ENCODE peak calls at places on chromosomes 16 and 17, in ten cellular contexts. One of them, this sample, is unnamed.

GRCh38 chr16:85296859-85297698 is 184.8 kb upstream of the CIBAR2 start:
- DNase-seq in aorta: no peak
- DNase-seq in effector memory CD4-positive, alpha-beta T cell: no peak
- DNase-seq in iris pigment epithelial cell: peak; percentile 16
- DNase-seq in activated B cell treated with CpG ODN at 0.5 μM for 24 hours: no peak
- DNase-seq in Right ventricle myocardium superior: no peak
- DNase-seq in GM19239: peak; percentile 62
- DNase-seq in Calu3: peak; percentile 86
- DNase-seq in RWPE1: peak; percentile 40
- DNase-seq in iPS-NIHi11: peak; percentile 82
- DNase-seq in this sample: peak; percentile 22

GRCh38 chr16:88978608-88979346 is 1.8 kb upstream of the CBFA2T3 start:
- DNase-seq in effector memory CD4-positive, alpha-beta T cell: no peak
- DNase-seq in RWPE1: no peak
- DNase-seq in iPS-NIHi11: no peak
- DNase-seq in activated B cell treated with CpG ODN at 0.5 μM for 24 hours: peak; percentile 75
- DNase-seq in Calu3: no peak
- DNase-seq in Right ventricle myocardium superior: no peak
- DNase-seq in aorta: no peak
- DNase-seq in iris pigment epithelial cell: no peak
- DNase-seq in GM19239: no peak
- DNase-seq in this sample: no peak

GRCh38 chr16:51538707-51539604 is 387.9 kb upstream of the SALL1 start:
- DNase-seq in Calu3: peak; percentile 60
- DNase-seq in iPS-NIHi11: peak; percentile 51
- DNase-seq in RWPE1: peak; percentile 86
- DNase-seq in GM19239: no peak
- DNase-seq in activated B cell treated with CpG ODN at 0.5 μM for 24 hours: no peak
- DNase-seq in effector memory CD4-positive, alpha-beta T cell: no peak
- DNase-seq in iris pigment epithelial cell: peak; percentile 93
- DNase-seq in aorta: no peak
- DNase-seq in Right ventricle myocardium superior: no peak
- DNase-seq in this sample: peak; percentile 85

GRCh38 chr17:66008680-66009079 is 183.3 kb downstream of the CEP112 start:
- DNase-seq in activated B cell treated with CpG ODN at 0.5 μM for 24 hours: no peak
- DNase-seq in iPS-NIHi11: no peak
- DNase-seq in aorta: no peak
- DNase-seq in RWPE1: no peak
- DNase-seq in iris pigment epithelial cell: no peak
- DNase-seq in Calu3: no peak
- DNase-seq in effector memory CD4-positive, alpha-beta T cell: no peak
- DNase-seq in Right ventricle myocardium superior: no peak
- DNase-seq in GM19239: no peak
- DNase-seq in this sample: no peak

GRCh38 chr17:68461589-68461988 is 4.3 kb upstream of the WIPI1 start:
- DNase-seq in Calu3: no peak
- DNase-seq in RWPE1: no peak
- DNase-seq in aorta: no peak
- DNase-seq in Right ventricle myocardium superior: no peak
- DNase-seq in effector memory CD4-positive, alpha-beta T cell: no peak
- DNase-seq in iris pigment epithelial cell: no peak
- DNase-seq in GM19239: no peak
- DNase-seq in iPS-NIHi11: no peak
- DNase-seq in activated B cell treated with CpG ODN at 0.5 μM for 24 hours: no peak
- DNase-seq in this sample: no peak

GRCh38 chr16:17379121-17379571 is 91.6 kb downstream of the XYLT1 start:
- DNase-seq in GM19239: no peak
- DNase-seq in Calu3: no peak
- DNase-seq in RWPE1: no peak
- DNase-seq in iris pigment epithelial cell: no peak
- DNase-seq in activated B cell treated with CpG ODN at 0.5 μM for 24 hours: no peak
- DNase-seq in Right ventricle myocardium superior: peak; percentile 74
- DNase-seq in aorta: peak; percentile 69
- DNase-seq in effector memory CD4-positive, alpha-beta T cell: no peak
- DNase-seq in iPS-NIHi11: no peak
- DNase-seq in this sample: peak; percentile 25

GRCh38 chr17:46851029-46851741 is at the start of gene WNT9B:
- DNase-seq in RWPE1: peak; percentile 45
- DNase-seq in iris pigment epithelial cell: no peak
- DNase-seq in Right ventricle myocardium superior: no peak
- DNase-seq in GM19239: no peak
- DNase-seq in effector memory CD4-positive, alpha-beta T cell: no peak
- DNase-seq in activated B cell treated with CpG ODN at 0.5 μM for 24 hours: no peak
- DNase-seq in iPS-NIHi11: peak; percentile 95
- DNase-seq in aorta: no peak
- DNase-seq in Calu3: peak; percentile 64
- DNase-seq in this sample: no peak

GRCh38 chr17:17853811-17854527 is 17.2 kb upstream of the SREBF1 start:
- DNase-seq in effector memory CD4-positive, alpha-beta T cell: no peak
- DNase-seq in RWPE1: peak; percentile 66
- DNase-seq in iris pigment epithelial cell: no peak
- DNase-seq in Right ventricle myocardium superior: no peak
- DNase-seq in activated B cell treated with CpG ODN at 0.5 μM for 24 hours: no peak
- DNase-seq in Calu3: no peak
- DNase-seq in GM19239: no peak
- DNase-seq in iPS-NIHi11: no peak
- DNase-seq in aorta: no peak
- DNase-seq in this sample: no peak

GRCh38 chr16:10558746-10559641 is 21.4 kb downstream of the EMP2 start:
- DNase-seq in aorta: peak; percentile 93
- DNase-seq in Right ventricle myocardium superior: peak; percentile 87
- DNase-seq in iris pigment epithelial cell: no peak
- DNase-seq in Calu3: peak; percentile 42
- DNase-seq in GM19239: no peak
- DNase-seq in iPS-NIHi11: peak; percentile 63
- DNase-seq in activated B cell treated with CpG ODN at 0.5 μM for 24 hours: no peak
- DNase-seq in effector memory CD4-positive, alpha-beta T cell: no peak
- DNase-seq in RWPE1: no peak
- DNase-seq in this sample: peak; percentile 43

GRCh38 chr17:4001048-4001590 is 36.9 kb upstream of the ATP2A3 start:
- DNase-seq in activated B cell treated with CpG ODN at 0.5 μM for 24 hours: no peak
- DNase-seq in GM19239: no peak
- DNase-seq in effector memory CD4-positive, alpha-beta T cell: no peak
- DNase-seq in RWPE1: no peak
- DNase-seq in aorta: peak; percentile 9
- DNase-seq in iPS-NIHi11: no peak
- DNase-seq in iris pigment epithelial cell: no peak
- DNase-seq in Right ventricle myocardium superior: no peak
- DNase-seq in Calu3: no peak
- DNase-seq in this sample: no peak

GRCh38 chr16:17504050-17504449 is 33.3 kb upstream of the XYLT1 start:
- DNase-seq in Calu3: no peak
- DNase-seq in iris pigment epithelial cell: no peak
- DNase-seq in GM19239: no peak
- DNase-seq in Right ventricle myocardium superior: no peak
- DNase-seq in activated B cell treated with CpG ODN at 0.5 μM for 24 hours: no peak
- DNase-seq in effector memory CD4-positive, alpha-beta T cell: no peak
- DNase-seq in iPS-NIHi11: no peak
- DNase-seq in aorta: no peak
- DNase-seq in RWPE1: no peak
- DNase-seq in this sample: no peak

GRCh38 chr16:11586856-11587642 is at the start of gene LITAF:
- DNase-seq in GM19239: peak; percentile 73
- DNase-seq in iPS-NIHi11: peak; percentile 90
- DNase-seq in iris pigment epithelial cell: peak; percentile 50
- DNase-seq in RWPE1: peak; percentile 84
- DNase-seq in activated B cell treated with CpG ODN at 0.5 μM for 24 hours: peak; percentile 71
- DNase-seq in Right ventricle myocardium superior: peak; percentile 77
- DNase-seq in effector memory CD4-positive, alpha-beta T cell: peak; percentile 30
- DNase-seq in Calu3: peak; percentile 80
- DNase-seq in aorta: peak; percentile 79
- DNase-seq in this sample: peak; percentile 48

GRCh38 chr16:13961099-13961811 is 41.3 kb downstream of the ERCC4 start:
- DNase-seq in activated B cell treated with CpG ODN at 0.5 μM for 24 hours: no peak
- DNase-seq in iris pigment epithelial cell: peak; percentile 86
- DNase-seq in GM19239: no peak
- DNase-seq in Right ventricle myocardium superior: no peak
- DNase-seq in aorta: no peak
- DNase-seq in iPS-NIHi11: no peak
- DNase-seq in RWPE1: no peak
- DNase-seq in Calu3: no peak
- DNase-seq in effector memory CD4-positive, alpha-beta T cell: no peak
- DNase-seq in this sample: peak; percentile 56

GRCh38 chr17:28968269-28968913 is 17.1 kb upstream of the PHF12 start:
- DNase-seq in GM19239: no peak
- DNase-seq in activated B cell treated with CpG ODN at 0.5 μM for 24 hours: no peak
- DNase-seq in Right ventricle myocardium superior: peak; percentile 55
- DNase-seq in iris pigment epithelial cell: no peak
- DNase-seq in Calu3: no peak
- DNase-seq in RWPE1: no peak
- DNase-seq in aorta: no peak
- DNase-seq in iPS-NIHi11: peak; percentile 52
- DNase-seq in effector memory CD4-positive, alpha-beta T cell: no peak
- DNase-seq in this sample: peak; percentile 35

GRCh38 chr17:67993153-67993997 is 2.9 kb downstream of the C17orf58 start:
- DNase-seq in Calu3: peak; percentile 89
- DNase-seq in iris pigment epithelial cell: peak; percentile 84
- DNase-seq in RWPE1: peak; percentile 68
- DNase-seq in activated B cell treated with CpG ODN at 0.5 μM for 24 hours: peak; percentile 75
- DNase-seq in iPS-NIHi11: peak; percentile 91
- DNase-seq in GM19239: peak; percentile 94
- DNase-seq in effector memory CD4-positive, alpha-beta T cell: peak; percentile 38
- DNase-seq in Right ventricle myocardium superior: peak; percentile 92
- DNase-seq in aorta: peak; percentile 91
- DNase-seq in this sample: peak; percentile 85

GRCh38 chr16:89471225-89471624 is 19.1 kb downstream of the ANKRD11 start:
- DNase-seq in effector memory CD4-positive, alpha-beta T cell: no peak
- DNase-seq in Calu3: no peak
- DNase-seq in aorta: peak; percentile 20
- DNase-seq in GM19239: no peak
- DNase-seq in Right ventricle myocardium superior: no peak
- DNase-seq in RWPE1: no peak
- DNase-seq in iris pigment epithelial cell: peak; percentile 93
- DNase-seq in iPS-NIHi11: no peak
- DNase-seq in activated B cell treated with CpG ODN at 0.5 μM for 24 hours: no peak
- DNase-seq in this sample: peak; percentile 83

GRCh38 chr16:88407042-88407420 is 24.3 kb downstream of the ZNF469 start:
- DNase-seq in activated B cell treated with CpG ODN at 0.5 μM for 24 hours: no peak
- DNase-seq in GM19239: no peak
- DNase-seq in iPS-NIHi11: no peak
- DNase-seq in effector memory CD4-positive, alpha-beta T cell: no peak
- DNase-seq in Right ventricle myocardium superior: no peak
- DNase-seq in Calu3: no peak
- DNase-seq in RWPE1: no peak
- DNase-seq in aorta: no peak
- DNase-seq in iris pigment epithelial cell: no peak
- DNase-seq in this sample: no peak

GRCh38 chr17:73690581-73691135 is 46.4 kb upstream of the SDK2 start:
- DNase-seq in iPS-NIHi11: peak; percentile 81
- DNase-seq in RWPE1: peak; percentile 34
- DNase-seq in Right ventricle myocardium superior: no peak
- DNase-seq in effector memory CD4-positive, alpha-beta T cell: no peak
- DNase-seq in activated B cell treated with CpG ODN at 0.5 μM for 24 hours: no peak
- DNase-seq in Calu3: no peak
- DNase-seq in aorta: no peak
- DNase-seq in GM19239: no peak
- DNase-seq in iris pigment epithelial cell: no peak
- DNase-seq in this sample: no peak

GRCh38 chr17:50440172-50440837 is 14.3 kb downstream of the ACSF2 start:
- DNase-seq in iris pigment epithelial cell: no peak
- DNase-seq in Right ventricle myocardium superior: no peak
- DNase-seq in aorta: no peak
- DNase-seq in GM19239: no peak
- DNase-seq in RWPE1: no peak
- DNase-seq in iPS-NIHi11: no peak
- DNase-seq in activated B cell treated with CpG ODN at 0.5 μM for 24 hours: no peak
- DNase-seq in Calu3: peak; percentile 61
- DNase-seq in effector memory CD4-positive, alpha-beta T cell: no peak
- DNase-seq in this sample: no peak

GRCh38 chr17:2017274-2017941 is 7.7 kb downstream of the RTN4RL1 start:
- DNase-seq in iris pigment epithelial cell: no peak
- DNase-seq in Calu3: no peak
- DNase-seq in RWPE1: no peak
- DNase-seq in GM19239: no peak
- DNase-seq in iPS-NIHi11: no peak
- DNase-seq in aorta: no peak
- DNase-seq in Right ventricle myocardium superior: no peak
- DNase-seq in activated B cell treated with CpG ODN at 0.5 μM for 24 hours: no peak
- DNase-seq in effector memory CD4-positive, alpha-beta T cell: no peak
- DNase-seq in this sample: no peak

GRCh38 chr17:1422907-1423306 is 22.9 kb upstream of the YWHAE start:
- DNase-seq in Right ventricle myocardium superior: no peak
- DNase-seq in GM19239: no peak
- DNase-seq in iris pigment epithelial cell: peak; percentile 97
- DNase-seq in activated B cell treated with CpG ODN at 0.5 μM for 24 hours: no peak
- DNase-seq in effector memory CD4-positive, alpha-beta T cell: no peak
- DNase-seq in iPS-NIHi11: no peak
- DNase-seq in RWPE1: peak; percentile 92
- DNase-seq in aorta: no peak
- DNase-seq in Calu3: peak; percentile 4
- DNase-seq in this sample: peak; percentile 96

GRCh38 chr17:77617516-77617915 is 341.0 kb upstream of the TNRC6C start:
- DNase-seq in GM19239: no peak
- DNase-seq in aorta: peak; percentile 3
- DNase-seq in Right ventricle myocardium superior: no peak
- DNase-seq in effector memory CD4-positive, alpha-beta T cell: no peak
- DNase-seq in iris pigment epithelial cell: no peak
- DNase-seq in Calu3: no peak
- DNase-seq in RWPE1: no peak
- DNase-seq in iPS-NIHi11: no peak
- DNase-seq in activated B cell treated with CpG ODN at 0.5 μM for 24 hours: no peak
- DNase-seq in this sample: no peak

GRCh38 chr16:4060823-4061222 is 55.4 kb downstream of the ADCY9 start:
- DNase-seq in iPS-NIHi11: no peak
- DNase-seq in iris pigment epithelial cell: peak; percentile 43
- DNase-seq in Calu3: no peak
- DNase-seq in effector memory CD4-positive, alpha-beta T cell: no peak
- DNase-seq in Right ventricle myocardium superior: no peak
- DNase-seq in RWPE1: no peak
- DNase-seq in activated B cell treated with CpG ODN at 0.5 μM for 24 hours: no peak
- DNase-seq in aorta: no peak
- DNase-seq in GM19239: no peak
- DNase-seq in this sample: no peak

GRCh38 chr17:78141437-78142112 is 4.6 kb upstream of the C17orf99 start:
- DNase-seq in iPS-NIHi11: no peak
- DNase-seq in iris pigment epithelial cell: no peak
- DNase-seq in Right ventricle myocardium superior: no peak
- DNase-seq in GM19239: no peak
- DNase-seq in aorta: no peak
- DNase-seq in effector memory CD4-positive, alpha-beta T cell: no peak
- DNase-seq in activated B cell treated with CpG ODN at 0.5 μM for 24 hours: no peak
- DNase-seq in RWPE1: no peak
- DNase-seq in Calu3: no peak
- DNase-seq in this sample: no peak

GRCh38 chr17:4504188-4504587 is 5.5 kb downstream of the SPNS2 start:
- DNase-seq in iris pigment epithelial cell: no peak
- DNase-seq in effector memory CD4-positive, alpha-beta T cell: no peak
- DNase-seq in Calu3: no peak
- DNase-seq in RWPE1: no peak
- DNase-seq in iPS-NIHi11: no peak
- DNase-seq in GM19239: no peak
- DNase-seq in aorta: no peak
- DNase-seq in Right ventricle myocardium superior: no peak
- DNase-seq in activated B cell treated with CpG ODN at 0.5 μM for 24 hours: no peak
- DNase-seq in this sample: no peak

GRCh38 chr16:71882505-71883192 is 1.3 kb downstream of the ZNF821 start:
- DNase-seq in RWPE1: peak; percentile 82
- DNase-seq in GM19239: peak; percentile 76
- DNase-seq in iPS-NIHi11: peak; percentile 69
- DNase-seq in Right ventricle myocardium superior: no peak
- DNase-seq in Calu3: peak; percentile 87
- DNase-seq in iris pigment epithelial cell: peak; percentile 77
- DNase-seq in activated B cell treated with CpG ODN at 0.5 μM for 24 hours: peak; percentile 26
- DNase-seq in aorta: no peak
- DNase-seq in effector memory CD4-positive, alpha-beta T cell: peak; percentile 55
- DNase-seq in this sample: peak; percentile 80

GRCh38 chr16:80028581-80029380 is 428.2 kb upstream of the MAF start:
- DNase-seq in iris pigment epithelial cell: no peak
- DNase-seq in Calu3: no peak
- DNase-seq in aorta: no peak
- DNase-seq in GM19239: no peak
- DNase-seq in activated B cell treated with CpG ODN at 0.5 μM for 24 hours: no peak
- DNase-seq in Right ventricle myocardium superior: no peak
- DNase-seq in effector memory CD4-positive, alpha-beta T cell: no peak
- DNase-seq in RWPE1: no peak
- DNase-seq in iPS-NIHi11: no peak
- DNase-seq in this sample: no peak

GRCh38 chr17:3893003-3893719 is at the start of gene CAMKK1:
- DNase-seq in effector memory CD4-positive, alpha-beta T cell: peak; percentile 78
- DNase-seq in iris pigment epithelial cell: peak; percentile 79
- DNase-seq in Right ventricle myocardium superior: peak; percentile 95
- DNase-seq in activated B cell treated with CpG ODN at 0.5 μM for 24 hours: peak; percentile 93
- DNase-seq in aorta: peak; percentile 94
- DNase-seq in Calu3: peak; percentile 83
- DNase-seq in RWPE1: peak; percentile 96
- DNase-seq in iPS-NIHi11: peak; percentile 99
- DNase-seq in GM19239: peak; percentile 99
- DNase-seq in this sample: peak; percentile 81